ENCODE peak calls at places on chromosomes 11 and 22, in ten cellular contexts. W is psoas muscle, Q is Calu3, J is endothelial cell of umbilical vein, M is adrenal gland, U is dorsolateral prefrontal cortex, Y is fibroblast of the aortic adventitia, R is WTC11, T is choroid plexus epithelial cell, D is upper lobe of right lung. X is an unnamed sample.

GRCh38 chr11:67267188-67268035 is 1.1 kb downstream of the GRK2 start:
- DNase-seq in W (no peak), Q (peak), J (no peak), M (peak), U (no peak), Y (no peak), R (no peak), T (no peak), D (peak), X (no peak)

GRCh38 chr11:62707277-62707771 is at the start of the genes BSCL2 and GNG3:
- DNase-seq in W (no peak), Q (no peak), J (no peak), M (peak), U (peak), Y (no peak), R (peak), T (no peak), D (peak), X (no peak)

GRCh38 chr11:59668188-59668949 is 468 bp downstream of the PATL1 start:
- DNase-seq in W (peak), Q (peak), J (peak), M (peak), U (peak), Y (peak), R (peak), T (peak), D (peak), X (peak)

GRCh38 chr22:36907464-36907863 is 6.0 kb upstream of the CSF2RB start:
- DNase-seq in W (no peak), Q (no peak), J (no peak), M (no peak), U (no peak), Y (no peak), R (no peak), T (no peak), D (no peak), X (no peak)

GRCh38 chr11:114180301-114181055 is 115.7 kb upstream of the NNMT start:
- DNase-seq in W (peak), Q (peak), J (peak), M (peak), U (peak), Y (peak), R (peak), T (peak), D (peak), X (no peak)

GRCh38 chr11:120400564-120401364 is 64.6 kb downstream of the ARHGEF12 start:
- DNase-seq in W (no peak), Q (peak), J (peak), M (peak), U (no peak), Y (peak), R (no peak), T (peak), D (no peak), X (peak)

GRCh38 chr11:94302806-94303205 is 1.6 kb upstream of the IZUMO1R start:
- DNase-seq in W (no peak), Q (no peak), J (no peak), M (no peak), U (no peak), Y (no peak), R (no peak), T (no peak), D (no peak), X (no peak)

GRCh38 chr11:47380078-47380477 is 1.7 kb upstream of the SPI1 start:
- DNase-seq in W (no peak), Q (no peak), J (no peak), M (no peak), U (no peak), Y (no peak), R (no peak), T (no peak), D (no peak), X (no peak)

GRCh38 chr11:64607381-64608259 is 16.6 kb downstream of the SLC22A12 start:
- DNase-seq in W (no peak), Q (no peak), J (no peak), M (no peak), U (no peak), Y (peak), R (no peak), T (peak), D (no peak), X (no peak)

GRCh38 chr11:10454902-10455631 is at the start of gene AMPD3:
- DNase-seq in W (peak), Q (no peak), J (no peak), M (peak), U (no peak), Y (peak), R (no peak), T (peak), D (no peak), X (peak)

GRCh38 chr11:125165111-125165663 is 636 bp downstream of the PKNOX2 start:
- DNase-seq in W (peak), Q (peak), J (peak), M (no peak), U (no peak), Y (peak), R (peak), T (peak), D (peak), X (no peak)

GRCh38 chr11:11148104-11148509 is 204.9 kb downstream of the CSNK2A3 start:
- DNase-seq in W (peak), Q (peak), J (no peak), M (peak), U (no peak), Y (peak), R (peak), T (peak), D (peak), X (peak)

GRCh38 chr11:22930816-22931594 is 70.7 kb upstream of the CCDC179 start:
- DNase-seq in W (no peak), Q (no peak), J (peak), M (no peak), U (no peak), Y (no peak), R (no peak), T (no peak), D (no peak), X (no peak)

GRCh38 chr11:14458377-14458776 is 41.2 kb downstream of the COPB1 start:
- DNase-seq in W (no peak), Q (no peak), J (no peak), M (no peak), U (no peak), Y (no peak), R (no peak), T (no peak), D (no peak), X (no peak)

GRCh38 chr11:5684627-5685362 is at the start of gene TRIM5:
- DNase-seq in W (peak), Q (peak), J (peak), M (peak), U (peak), Y (peak), R (peak), T (peak), D (peak), X (peak)

GRCh38 chr11:41201156-41201555 is 258.3 kb downstream of the LRRC4C start:
- DNase-seq in W (no peak), Q (peak), J (no peak), M (peak), U (peak), Y (no peak), R (peak), T (peak), D (no peak), X (no peak)

GRCh38 chr11:17161515-17161914 is 46.3 kb downstream of the PIK3C2A start:
- DNase-seq in W (no peak), Q (no peak), J (peak), M (no peak), U (no peak), Y (no peak), R (no peak), T (peak), D (no peak), X (no peak)

GRCh38 chr11:47918882-47919495 is 61.4 kb upstream of the PTPRJ start:
- DNase-seq in W (no peak), Q (no peak), J (peak), M (no peak), U (no peak), Y (peak), R (no peak), T (peak), D (no peak), X (no peak)

GRCh38 chr22:26398741-26399153 is 30.3 kb upstream of the ASPHD2 start:
- DNase-seq in W (peak), Q (peak), J (peak), M (peak), U (peak), Y (peak), R (peak), T (peak), D (no peak), X (peak)

GRCh38 chr22:25359601-25360261 is 140.3 kb downstream of the CRYBB2 start:
- DNase-seq in W (no peak), Q (no peak), J (no peak), M (no peak), U (no peak), Y (no peak), R (no peak), T (no peak), D (peak), X (no peak)
- TF ChIP-seq CTCF in W (no peak), Q (no peak), J (no peak), M (no peak), U (no peak), Y (no peak), R (no peak), T (no peak), D (no peak), X (no peak)

GRCh38 chr22:32185821-32186220 is 19.1 kb downstream of the RFPL2 start:
- DNase-seq in W (no peak), Q (no peak), J (no peak), M (no peak), U (no peak), Y (no peak), R (no peak), T (no peak), D (no peak), X (no peak)
- TF ChIP-seq CTCF in W (no peak), Q (no peak), J (no peak), M (no peak), U (no peak), Y (no peak), R (no peak), T (no peak), D (no peak), X (no peak)

GRCh38 chr11:74175923-74176322 is 4.8 kb downstream of the PPME1 start:
- DNase-seq in W (no peak), Q (no peak), J (no peak), M (no peak), U (no peak), Y (no peak), R (no peak), T (no peak), D (no peak), X (no peak)

GRCh38 chr11:74171630-74172465 is 759 bp downstream of the PPME1 start:
- DNase-seq in W (no peak), Q (no peak), J (peak), M (no peak), U (no peak), Y (peak), R (no peak), T (peak), D (no peak), X (no peak)

GRCh38 chr11:74169736-74170458 is 905 bp downstream of the C2CD3 start:
- DNase-seq in W (no peak), Q (no peak), J (peak), M (no peak), U (no peak), Y (no peak), R (no peak), T (no peak), D (no peak), X (no peak)

GRCh38 chr11:74168838-74169237 is 2.0 kb downstream of the C2CD3 start:
- DNase-seq in W (no peak), Q (no peak), J (no peak), M (no peak), U (no peak), Y (no peak), R (no peak), T (no peak), D (no peak), X (no peak)

DNA sequence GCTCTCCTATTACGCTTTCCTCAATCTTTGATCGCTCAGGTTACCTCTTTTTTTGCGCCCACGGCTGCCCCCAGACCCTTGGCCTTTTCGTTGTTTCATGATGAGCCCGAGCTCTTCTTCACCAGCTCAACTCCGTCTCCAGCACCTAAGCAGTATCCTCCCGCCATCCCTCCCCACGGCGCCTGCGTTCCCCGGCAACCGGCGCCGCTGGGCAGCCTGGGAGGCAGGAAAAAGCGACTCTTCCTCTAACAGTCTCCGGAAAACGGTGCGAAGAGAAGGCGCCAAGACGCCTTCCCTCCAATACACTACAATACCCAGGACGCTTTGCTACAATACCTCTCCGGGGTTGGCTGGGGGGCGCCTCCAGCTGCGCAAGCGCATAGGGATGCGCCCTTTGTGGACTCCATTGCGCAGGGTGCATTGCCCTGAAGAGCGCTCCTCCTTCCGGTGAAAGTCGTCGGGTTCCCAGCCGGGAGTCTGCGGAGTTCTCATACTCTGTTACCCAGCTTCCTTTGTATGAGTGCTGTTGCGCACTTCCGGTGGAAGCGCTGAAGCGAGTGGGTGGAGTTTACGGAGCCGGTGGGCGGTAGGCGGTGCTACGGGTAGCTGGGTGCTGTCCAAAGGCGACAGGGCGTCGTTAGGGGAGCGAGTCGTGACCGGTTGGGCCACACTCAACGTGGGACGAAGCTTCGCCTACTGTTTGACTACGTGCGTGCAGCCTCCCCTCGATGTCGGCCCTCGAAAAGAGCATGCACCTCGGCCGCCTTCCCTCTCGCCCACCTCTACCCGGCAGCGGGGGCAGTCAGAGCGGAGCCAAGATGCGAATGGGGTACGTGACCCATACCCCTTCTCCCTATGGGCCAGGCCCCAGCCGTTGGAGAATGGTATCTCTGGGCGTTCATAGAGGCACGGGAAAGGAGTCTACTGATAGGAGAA is at the start of the genes C2CD3 and PPME1:
- DNase-seq in W (peak), Q (peak), J (peak), M (peak), U (peak), Y (peak), R (peak), T (peak), D (peak), X (peak)
- TF ChIP-seq CTCF in W (peak), Q (no peak), J (no peak), M (peak), U (peak), Y (peak), R (no peak), T (peak), D (peak), X (peak)

GRCh38 chr11:2173150-2173693 is 1.6 kb upstream of the TH start:
- DNase-seq in W (no peak), Q (peak), J (no peak), M (no peak), U (no peak), Y (no peak), R (peak), T (peak), D (no peak), X (no peak)
- TF ChIP-seq CTCF in W (no peak), Q (peak), J (no peak), M (no peak), U (no peak), Y (peak), R (no peak), T (peak), D (no peak), X (peak)

GRCh38 chr22:49943405-49943765 is 17.2 kb upstream of the PIM3 start:
- DNase-seq in W (no peak), Q (no peak), J (no peak), M (no peak), U (no peak), Y (no peak), R (no peak), T (no peak), D (no peak), X (no peak)

GRCh38 chr22:49943771-49944398 is 16.7 kb upstream of the PIM3 start:
- DNase-seq in W (no peak), Q (no peak), J (no peak), M (no peak), U (no peak), Y (no peak), R (no peak), T (no peak), D (no peak), X (no peak)

GRCh38 chr22:49946612-49947295 is 13.8 kb upstream of the PIM3 start:
- DNase-seq in W (no peak), Q (no peak), J (no peak), M (no peak), U (no peak), Y (no peak), R (no peak), T (no peak), D (no peak), X (no peak)

GRCh38 chr22:49942565-49943404 is 17.8 kb upstream of the PIM3 start:
- DNase-seq in W (no peak), Q (no peak), J (no peak), M (no peak), U (no peak), Y (no peak), R (no peak), T (no peak), D (no peak), X (no peak)

DNA sequence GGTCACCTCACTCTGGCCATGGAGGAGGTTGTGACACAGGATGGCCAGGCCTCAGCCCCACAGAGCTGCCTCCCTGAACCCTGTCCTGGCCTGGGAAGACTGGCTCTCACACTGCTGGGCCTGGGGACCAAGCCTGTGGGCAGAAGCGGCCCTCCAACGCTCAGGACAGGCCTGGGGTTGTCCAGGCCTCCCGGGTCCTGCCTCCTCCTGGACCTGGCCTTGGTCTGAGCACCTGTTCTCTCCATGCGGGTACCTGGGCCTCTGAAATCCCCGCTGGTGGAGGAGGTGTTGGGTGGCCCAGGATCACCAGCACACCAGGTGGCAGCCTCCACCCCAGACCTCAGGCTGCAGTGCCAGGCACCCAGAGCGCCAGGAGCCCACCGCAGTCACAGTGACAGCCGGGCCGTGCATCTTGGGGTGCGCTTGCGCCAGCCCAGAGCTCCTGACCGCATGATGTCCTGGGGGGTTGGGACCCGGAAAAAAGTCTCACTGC is 16.1 kb upstream of the PIM3 start:
- DNase-seq in W (no peak), Q (no peak), J (no peak), M (no peak), U (no peak), Y (no peak), R (no peak), T (no peak), D (no peak), X (no peak)
- TF ChIP-seq CTCF in W (no peak), Q (no peak), J (no peak), M (no peak), U (no peak), Y (no peak), R (no peak), T (no peak), D (no peak), X (no peak)

DNA sequence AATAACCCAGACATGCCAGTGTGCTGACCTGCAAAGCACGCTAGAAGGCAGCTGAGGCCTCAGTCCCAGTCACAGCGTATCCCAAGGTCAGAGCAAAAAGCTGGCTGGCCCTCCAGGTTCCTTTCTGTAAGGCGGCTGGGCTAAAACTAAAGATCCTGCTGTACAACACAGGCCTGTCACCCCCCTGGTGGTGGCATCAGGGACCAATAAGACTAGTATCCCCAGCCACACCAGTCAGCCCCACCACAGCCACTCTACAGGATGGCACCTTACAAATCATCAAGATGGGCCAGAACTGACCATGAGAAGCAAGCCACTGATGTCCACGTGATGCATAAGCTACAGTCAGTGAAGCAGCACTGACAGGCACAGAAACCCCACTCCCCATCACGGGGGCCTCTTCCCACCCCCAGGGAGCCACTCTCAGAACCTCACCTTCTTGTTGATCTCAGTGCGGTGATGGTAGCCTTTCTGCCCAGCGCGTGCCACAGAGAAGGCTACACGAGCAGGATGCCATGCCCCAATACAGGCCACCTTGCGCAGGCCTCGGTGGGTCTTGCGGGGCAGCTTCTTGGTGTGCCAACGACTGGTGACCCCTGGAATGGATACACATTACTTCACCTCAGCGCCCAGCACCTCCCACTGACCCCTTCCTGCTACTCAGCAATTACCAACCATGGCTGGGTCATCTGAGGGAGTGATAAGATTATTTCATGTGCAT is 5.0 kb downstream of the RPL3 start:
- DNase-seq in W (no peak), Q (no peak), J (no peak), M (peak), U (no peak), Y (no peak), R (no peak), T (no peak), D (no peak), X (no peak)
- TF ChIP-seq CTCF in W (peak), Q (no peak), J (peak), M (peak), U (no peak), Y (no peak), R (no peak), T (peak), D (peak), X (peak)

GRCh38 chr11:82533628-82534353 is 199.9 kb downstream of the FAM181B start:
- DNase-seq in W (no peak), Q (no peak), J (no peak), M (no peak), U (no peak), Y (no peak), R (no peak), T (no peak), D (no peak), X (no peak)

GRCh38 chr11:82539669-82540068 is 194.0 kb downstream of the FAM181B start:
- DNase-seq in W (no peak), Q (no peak), J (no peak), M (no peak), U (no peak), Y (no peak), R (no peak), T (no peak), D (no peak), X (no peak)

GRCh38 chr11:82536706-82537105 is 197.0 kb downstream of the FAM181B start:
- DNase-seq in W (no peak), Q (no peak), J (no peak), M (no peak), U (no peak), Y (no peak), R (no peak), T (no peak), D (no peak), X (no peak)
- TF ChIP-seq CTCF in W (no peak), Q (no peak), J (no peak), M (no peak), U (no peak), Y (no peak), R (no peak), T (no peak), D (no peak), X (no peak)